ENCODE peak calls at places on chromosomes 12 and 14, in ten cellular contexts. One of them, this sample, is unnamed.

GRCh38 chr14:97253756-97254155 is 456.6 kb downstream of the VRK1 start:
- DNase-seq in GM13977: no peak
- DNase-seq in gastrocnemius medialis: no peak
- DNase-seq in foreskin keratinocyte: no peak
- DNase-seq in astrocyte: no peak
- DNase-seq in progenitor cell of endocrine pancreas: no peak
- DNase-seq in endodermal cell: no peak
- DNase-seq in activated B cell treated with CpG ODN at 0.5 μM for 24 hours: no peak
- DNase-seq in fibroblast of the aortic adventitia: no peak
- DNase-seq in lower lobe of right lung: no peak
- DNase-seq in this sample: no peak

GRCh38 chr12:6461401-6462233 is 8.9 kb downstream of the VAMP1 start:
- DNase-seq in GM13977: peak
- DNase-seq in gastrocnemius medialis: no peak
- DNase-seq in foreskin keratinocyte: no peak
- DNase-seq in astrocyte: no peak
- DNase-seq in progenitor cell of endocrine pancreas: no peak
- DNase-seq in endodermal cell: no peak
- DNase-seq in activated B cell treated with CpG ODN at 0.5 μM for 24 hours: peak
- DNase-seq in fibroblast of the aortic adventitia: no peak
- DNase-seq in lower lobe of right lung: peak
- DNase-seq in this sample: no peak

GRCh38 chr12:83313827-83314226 is 627.1 kb downstream of the TMTC2 start:
- DNase-seq in GM13977: no peak
- DNase-seq in gastrocnemius medialis: no peak
- DNase-seq in foreskin keratinocyte: no peak
- DNase-seq in astrocyte: no peak
- DNase-seq in progenitor cell of endocrine pancreas: no peak
- DNase-seq in endodermal cell: no peak
- DNase-seq in activated B cell treated with CpG ODN at 0.5 μM for 24 hours: no peak
- DNase-seq in fibroblast of the aortic adventitia: no peak
- DNase-seq in lower lobe of right lung: no peak
- DNase-seq in this sample: no peak

GRCh38 chr12:87728936-87729593 is 300.1 kb downstream of the C12orf50 start:
- DNase-seq in GM13977: no peak
- DNase-seq in gastrocnemius medialis: no peak
- DNase-seq in foreskin keratinocyte: no peak
- DNase-seq in astrocyte: peak
- DNase-seq in progenitor cell of endocrine pancreas: no peak
- DNase-seq in endodermal cell: no peak
- DNase-seq in activated B cell treated with CpG ODN at 0.5 μM for 24 hours: no peak
- DNase-seq in fibroblast of the aortic adventitia: no peak
- DNase-seq in lower lobe of right lung: no peak
- DNase-seq in this sample: no peak

GRCh38 chr14:51368721-51369163 is 128.7 kb downstream of the TMX1 start:
- DNase-seq in GM13977: no peak
- DNase-seq in gastrocnemius medialis: no peak
- DNase-seq in foreskin keratinocyte: peak
- DNase-seq in astrocyte: peak
- DNase-seq in progenitor cell of endocrine pancreas: no peak
- DNase-seq in endodermal cell: no peak
- DNase-seq in activated B cell treated with CpG ODN at 0.5 μM for 24 hours: no peak
- DNase-seq in fibroblast of the aortic adventitia: peak
- DNase-seq in lower lobe of right lung: no peak
- DNase-seq in this sample: no peak

GRCh38 chr14:89308232-89308959 is 108.6 kb downstream of the FOXN3 start:
- DNase-seq in GM13977: peak
- DNase-seq in gastrocnemius medialis: no peak
- DNase-seq in foreskin keratinocyte: no peak
- DNase-seq in astrocyte: no peak
- DNase-seq in progenitor cell of endocrine pancreas: no peak
- DNase-seq in endodermal cell: peak
- DNase-seq in activated B cell treated with CpG ODN at 0.5 μM for 24 hours: peak
- DNase-seq in fibroblast of the aortic adventitia: peak
- DNase-seq in lower lobe of right lung: no peak
- DNase-seq in this sample: no peak

GRCh38 chr12:23895792-23896218 is 53.7 kb downstream of the SOX5 start:
- DNase-seq in GM13977: no peak
- DNase-seq in gastrocnemius medialis: no peak
- DNase-seq in foreskin keratinocyte: no peak
- DNase-seq in astrocyte: peak
- DNase-seq in progenitor cell of endocrine pancreas: no peak
- DNase-seq in endodermal cell: peak
- DNase-seq in activated B cell treated with CpG ODN at 0.5 μM for 24 hours: no peak
- DNase-seq in fibroblast of the aortic adventitia: no peak
- DNase-seq in lower lobe of right lung: no peak
- DNase-seq in this sample: no peak

GRCh38 chr12:47710283-47710682 is 4.5 kb upstream of the RPAP3 start:
- DNase-seq in GM13977: no peak
- DNase-seq in gastrocnemius medialis: no peak
- DNase-seq in foreskin keratinocyte: no peak
- DNase-seq in astrocyte: no peak
- DNase-seq in progenitor cell of endocrine pancreas: no peak
- DNase-seq in endodermal cell: no peak
- DNase-seq in activated B cell treated with CpG ODN at 0.5 μM for 24 hours: no peak
- DNase-seq in fibroblast of the aortic adventitia: no peak
- DNase-seq in lower lobe of right lung: no peak
- DNase-seq in this sample: no peak

GRCh38 chr14:45526715-45527549 is 273.9 kb upstream of the MIS18BP1 start:
- DNase-seq in GM13977: peak
- DNase-seq in gastrocnemius medialis: peak
- DNase-seq in foreskin keratinocyte: peak
- DNase-seq in astrocyte: no peak
- DNase-seq in progenitor cell of endocrine pancreas: no peak
- DNase-seq in endodermal cell: peak
- DNase-seq in activated B cell treated with CpG ODN at 0.5 μM for 24 hours: no peak
- DNase-seq in fibroblast of the aortic adventitia: no peak
- DNase-seq in lower lobe of right lung: no peak
- DNase-seq in this sample: peak

GRCh38 chr14:54754623-54755386 is 147.8 kb downstream of the GCH1 start:
- DNase-seq in GM13977: no peak
- DNase-seq in gastrocnemius medialis: no peak
- DNase-seq in foreskin keratinocyte: no peak
- DNase-seq in astrocyte: no peak
- DNase-seq in progenitor cell of endocrine pancreas: no peak
- DNase-seq in endodermal cell: no peak
- DNase-seq in activated B cell treated with CpG ODN at 0.5 μM for 24 hours: no peak
- DNase-seq in fibroblast of the aortic adventitia: no peak
- DNase-seq in lower lobe of right lung: no peak
- DNase-seq in this sample: no peak

GRCh38 chr14:54756656-54757392 is 145.8 kb downstream of the GCH1 start:
- DNase-seq in GM13977: no peak
- DNase-seq in gastrocnemius medialis: no peak
- DNase-seq in foreskin keratinocyte: no peak
- DNase-seq in astrocyte: no peak
- DNase-seq in progenitor cell of endocrine pancreas: no peak
- DNase-seq in endodermal cell: no peak
- DNase-seq in activated B cell treated with CpG ODN at 0.5 μM for 24 hours: no peak
- DNase-seq in fibroblast of the aortic adventitia: no peak
- DNase-seq in lower lobe of right lung: no peak
- DNase-seq in this sample: no peak

GRCh38 chr14:54759982-54760585 is 142.5 kb downstream of the GCH1 start:
- DNase-seq in GM13977: no peak
- DNase-seq in gastrocnemius medialis: no peak
- DNase-seq in foreskin keratinocyte: no peak
- DNase-seq in astrocyte: no peak
- DNase-seq in progenitor cell of endocrine pancreas: no peak
- DNase-seq in endodermal cell: no peak
- DNase-seq in activated B cell treated with CpG ODN at 0.5 μM for 24 hours: no peak
- DNase-seq in fibroblast of the aortic adventitia: no peak
- DNase-seq in lower lobe of right lung: no peak
- DNase-seq in this sample: no peak

GRCh38 chr14:54760866-54761265 is 141.8 kb downstream of the GCH1 start:
- DNase-seq in GM13977: no peak
- DNase-seq in gastrocnemius medialis: no peak
- DNase-seq in foreskin keratinocyte: no peak
- DNase-seq in astrocyte: no peak
- DNase-seq in progenitor cell of endocrine pancreas: no peak
- DNase-seq in endodermal cell: no peak
- DNase-seq in activated B cell treated with CpG ODN at 0.5 μM for 24 hours: no peak
- DNase-seq in fibroblast of the aortic adventitia: no peak
- DNase-seq in lower lobe of right lung: no peak
- DNase-seq in this sample: no peak

DNA sequence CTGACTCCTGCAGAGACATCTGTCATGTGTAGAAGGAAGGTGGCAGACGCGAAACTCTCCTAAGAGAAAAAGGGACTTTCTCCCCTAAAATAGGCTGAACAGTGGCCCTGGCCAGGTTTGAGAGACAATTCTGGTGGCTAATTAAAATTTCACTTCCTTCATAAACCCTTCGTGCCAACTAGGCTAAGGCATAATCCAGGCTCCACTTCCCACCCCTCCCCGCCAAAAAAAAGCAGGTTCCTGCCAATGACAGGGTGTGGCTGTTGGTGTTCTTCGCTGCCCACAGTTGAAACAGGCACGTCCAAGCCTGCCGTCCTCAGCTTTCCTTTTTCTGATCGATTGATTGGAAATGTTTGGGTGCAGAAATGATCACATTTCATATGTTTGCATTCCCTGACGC is 144.6 kb downstream of the GCH1 start:
- DNase-seq in GM13977: no peak
- DNase-seq in gastrocnemius medialis: no peak
- DNase-seq in foreskin keratinocyte: no peak
- DNase-seq in astrocyte: no peak
- DNase-seq in progenitor cell of endocrine pancreas: no peak
- DNase-seq in endodermal cell: no peak
- DNase-seq in activated B cell treated with CpG ODN at 0.5 μM for 24 hours: no peak
- DNase-seq in fibroblast of the aortic adventitia: no peak
- DNase-seq in lower lobe of right lung: no peak
- DNase-seq in this sample: no peak
- TF ChIP-seq CTCF in GM13977: no peak
- TF ChIP-seq CTCF in gastrocnemius medialis: no peak
- TF ChIP-seq CTCF in foreskin keratinocyte: no peak
- TF ChIP-seq CTCF in astrocyte: no peak
- TF ChIP-seq CTCF in progenitor cell of endocrine pancreas: no peak
- TF ChIP-seq CTCF in endodermal cell: no peak
- TF ChIP-seq CTCF in activated B cell treated with CpG ODN at 0.5 μM for 24 hours: no peak
- TF ChIP-seq CTCF in fibroblast of the aortic adventitia: no peak
- TF ChIP-seq CTCF in lower lobe of right lung: no peak
- TF ChIP-seq CTCF in this sample: no peak

DNA sequence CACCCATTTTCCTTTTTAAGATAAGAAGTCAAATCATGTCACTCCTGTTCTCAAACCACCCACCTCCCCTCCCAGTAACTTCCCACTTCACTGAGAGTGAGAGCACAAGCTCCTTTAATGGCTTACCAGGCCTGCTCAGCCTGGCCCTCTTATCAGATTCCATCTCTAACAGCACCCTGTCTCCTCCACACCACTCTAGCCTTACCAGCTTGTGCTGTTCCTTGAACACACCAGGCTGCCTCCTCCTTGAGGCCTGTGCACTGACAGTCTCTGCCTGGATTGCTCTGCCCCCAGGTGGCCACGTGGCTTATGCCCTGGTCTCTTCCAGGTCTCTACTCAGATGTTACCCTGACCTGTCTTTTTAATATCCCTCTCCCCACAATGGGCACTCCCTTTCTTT is 40.1 kb upstream of the EVL start:
- DNase-seq in GM13977: peak
- DNase-seq in gastrocnemius medialis: peak
- DNase-seq in foreskin keratinocyte: no peak
- DNase-seq in astrocyte: no peak
- DNase-seq in progenitor cell of endocrine pancreas: no peak
- DNase-seq in endodermal cell: peak
- DNase-seq in activated B cell treated with CpG ODN at 0.5 μM for 24 hours: no peak
- DNase-seq in fibroblast of the aortic adventitia: peak
- DNase-seq in lower lobe of right lung: peak
- DNase-seq in this sample: no peak
- TF ChIP-seq CTCF in GM13977: peak
- TF ChIP-seq CTCF in gastrocnemius medialis: peak
- TF ChIP-seq CTCF in foreskin keratinocyte: peak
- TF ChIP-seq CTCF in astrocyte: peak
- TF ChIP-seq CTCF in progenitor cell of endocrine pancreas: peak
- TF ChIP-seq CTCF in endodermal cell: peak
- TF ChIP-seq CTCF in activated B cell treated with CpG ODN at 0.5 μM for 24 hours: no peak
- TF ChIP-seq CTCF in fibroblast of the aortic adventitia: peak
- TF ChIP-seq CTCF in lower lobe of right lung: peak
- TF ChIP-seq CTCF in this sample: peak

DNA sequence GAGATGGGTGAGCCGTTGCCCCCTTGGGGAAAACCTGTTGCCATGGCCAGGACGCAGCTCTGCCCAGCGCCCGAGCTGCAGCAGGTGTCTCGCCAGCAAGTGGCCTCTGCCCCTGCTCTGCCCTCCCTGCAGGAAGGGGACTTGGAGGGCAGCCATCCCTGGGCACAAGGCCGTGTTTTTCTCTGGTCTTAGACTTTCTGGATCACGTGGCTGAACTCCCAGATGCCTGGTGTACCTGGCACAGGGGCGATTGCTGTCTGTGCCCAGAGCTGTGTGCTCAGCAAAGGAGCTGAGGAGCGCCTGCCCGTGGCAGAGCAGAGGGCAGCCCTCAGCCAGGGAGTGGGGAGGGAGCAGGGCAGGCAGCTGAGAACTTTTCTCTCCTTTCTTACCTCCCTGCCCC is 38.0 kb downstream of the TMEM63C start:
- DNase-seq in GM13977: no peak
- DNase-seq in gastrocnemius medialis: no peak
- DNase-seq in foreskin keratinocyte: no peak
- DNase-seq in astrocyte: no peak
- DNase-seq in progenitor cell of endocrine pancreas: no peak
- DNase-seq in endodermal cell: no peak
- DNase-seq in activated B cell treated with CpG ODN at 0.5 μM for 24 hours: no peak
- DNase-seq in fibroblast of the aortic adventitia: no peak
- DNase-seq in lower lobe of right lung: no peak
- DNase-seq in this sample: no peak
- TF ChIP-seq CTCF in GM13977: no peak
- TF ChIP-seq CTCF in gastrocnemius medialis: no peak
- TF ChIP-seq CTCF in foreskin keratinocyte: no peak
- TF ChIP-seq CTCF in astrocyte: no peak
- TF ChIP-seq CTCF in progenitor cell of endocrine pancreas: no peak
- TF ChIP-seq CTCF in endodermal cell: no peak
- TF ChIP-seq CTCF in activated B cell treated with CpG ODN at 0.5 μM for 24 hours: no peak
- TF ChIP-seq CTCF in fibroblast of the aortic adventitia: no peak
- TF ChIP-seq CTCF in lower lobe of right lung: no peak
- TF ChIP-seq CTCF in this sample: no peak

DNA sequence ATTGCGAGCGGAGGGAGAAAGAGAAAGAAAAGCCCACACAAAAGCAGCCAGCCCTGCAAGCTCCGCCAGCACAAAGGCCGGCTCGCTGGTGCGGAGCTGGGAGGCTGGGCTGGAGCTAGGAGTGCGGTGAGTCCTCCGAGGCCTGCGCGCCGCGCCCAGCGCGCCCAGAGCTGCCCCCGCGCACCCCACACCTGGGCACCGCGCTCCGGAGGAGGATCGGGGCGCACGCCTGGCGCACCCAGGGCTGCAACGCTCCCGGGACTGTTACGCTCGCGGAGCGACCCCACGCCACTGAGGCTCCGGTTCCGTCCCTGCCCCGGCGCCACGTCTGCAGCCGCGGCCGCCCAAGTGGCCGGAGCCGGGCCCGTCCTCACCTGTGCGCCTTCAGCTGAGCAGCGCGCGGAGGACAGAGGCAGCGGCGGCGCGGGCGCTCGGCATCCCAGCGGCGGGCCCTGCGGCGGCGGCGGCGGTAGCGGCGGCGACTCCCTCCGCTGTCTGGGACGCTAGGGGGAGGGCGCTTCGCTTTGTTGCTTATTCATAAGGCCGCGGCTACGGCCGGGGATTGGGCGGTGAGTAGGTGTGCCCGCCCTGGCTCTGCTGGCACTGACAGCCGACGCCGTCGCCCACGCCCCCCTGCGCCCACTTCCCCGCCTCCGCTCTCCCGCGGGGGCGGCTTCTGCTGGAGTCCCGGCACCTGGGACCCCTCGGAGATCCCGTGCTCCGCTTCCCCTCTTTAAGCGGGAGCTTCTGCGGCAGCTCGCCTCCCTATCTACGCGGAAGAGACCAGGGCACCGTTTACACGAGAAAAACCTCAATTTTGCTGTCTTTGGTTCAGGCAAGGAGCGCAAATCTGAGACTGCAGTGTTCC is at the start of gene ARMH4:
- DNase-seq in GM13977: peak
- DNase-seq in gastrocnemius medialis: peak
- DNase-seq in foreskin keratinocyte: peak
- DNase-seq in astrocyte: peak
- DNase-seq in progenitor cell of endocrine pancreas: peak
- DNase-seq in endodermal cell: peak
- DNase-seq in activated B cell treated with CpG ODN at 0.5 μM for 24 hours: peak
- DNase-seq in fibroblast of the aortic adventitia: peak
- DNase-seq in lower lobe of right lung: peak
- DNase-seq in this sample: peak
- TF ChIP-seq CTCF in GM13977: no peak
- TF ChIP-seq CTCF in gastrocnemius medialis: no peak
- TF ChIP-seq CTCF in foreskin keratinocyte: peak
- TF ChIP-seq CTCF in astrocyte: no peak
- TF ChIP-seq CTCF in progenitor cell of endocrine pancreas: peak
- TF ChIP-seq CTCF in endodermal cell: peak
- TF ChIP-seq CTCF in activated B cell treated with CpG ODN at 0.5 μM for 24 hours: no peak
- TF ChIP-seq CTCF in fibroblast of the aortic adventitia: peak
- TF ChIP-seq CTCF in lower lobe of right lung: peak
- TF ChIP-seq CTCF in this sample: no peak

This sample was measured in nephron progenitor cell.